ENCODE peak calls at places on chromosomes 7 and 10, in five cellular contexts. One of them, this sample, is unnamed.

GRCh38 chr7:258476-259190 is 31.3 kb upstream of the FOXL3 start:
- DNase-seq in aorta: peak; percentile 73
- DNase-seq in CD4-positive, alpha-beta memory T cell: no peak
- DNase-seq in endothelial cell: no peak
- DNase-seq in caudate nucleus: no peak
- DNase-seq in this sample: peak; percentile 7

GRCh38 chr7:142853739-142854504 is 954 bp upstream of the EPHB6 start:
- DNase-seq in aorta: no peak
- DNase-seq in CD4-positive, alpha-beta memory T cell: peak; percentile 72
- DNase-seq in endothelial cell: peak; percentile 62
- DNase-seq in caudate nucleus: peak; percentile 79
- DNase-seq in this sample: peak; percentile 72

GRCh38 chr7:50533849-50534248 is 31.4 kb downstream of the DDC start:
- DNase-seq in aorta: no peak
- DNase-seq in CD4-positive, alpha-beta memory T cell: no peak
- DNase-seq in endothelial cell: no peak
- DNase-seq in caudate nucleus: no peak
- DNase-seq in this sample: no peak

GRCh38 chr10:130233426-130233825 is 97.2 kb downstream of the GLRX3 start:
- DNase-seq in aorta: peak; percentile 48
- DNase-seq in CD4-positive, alpha-beta memory T cell: no peak
- DNase-seq in endothelial cell: no peak
- DNase-seq in caudate nucleus: no peak
- DNase-seq in this sample: no peak

GRCh38 chr7:36984710-36985308 is 260.5 kb upstream of the AOAH start:
- DNase-seq in aorta: no peak
- DNase-seq in CD4-positive, alpha-beta memory T cell: no peak
- DNase-seq in endothelial cell: no peak
- DNase-seq in caudate nucleus: no peak
- DNase-seq in this sample: no peak

GRCh38 chr10:70702193-70702763 is 30.0 kb downstream of the ADAMTS14 start:
- DNase-seq in aorta: no peak
- DNase-seq in CD4-positive, alpha-beta memory T cell: no peak
- DNase-seq in endothelial cell: no peak
- DNase-seq in caudate nucleus: no peak
- DNase-seq in this sample: no peak

GRCh38 chr7:77360104-77360503 is 56.0 kb downstream of the GSAP start:
- DNase-seq in aorta: no peak
- DNase-seq in CD4-positive, alpha-beta memory T cell: no peak
- DNase-seq in endothelial cell: no peak
- DNase-seq in caudate nucleus: no peak
- DNase-seq in this sample: no peak

GRCh38 chr7:34184466-34184865 is 279.1 kb downstream of the BMPER start:
- DNase-seq in aorta: no peak
- DNase-seq in CD4-positive, alpha-beta memory T cell: no peak
- DNase-seq in endothelial cell: no peak
- DNase-seq in caudate nucleus: no peak
- DNase-seq in this sample: no peak

GRCh38 chr10:95247200-95247880 is 43.5 kb downstream of the PDLIM1 start:
- DNase-seq in aorta: no peak
- DNase-seq in CD4-positive, alpha-beta memory T cell: no peak
- DNase-seq in endothelial cell: no peak
- DNase-seq in caudate nucleus: no peak
- DNase-seq in this sample: no peak